ENCODE peak calls at places on chromosomes 1 and 21, in four cellular contexts. I is HCT116, F is mammary epithelial cell, E is PC-3. X is an unnamed sample.

GRCh38 chr1:46532498-46533178 is 18.8 kb downstream of the KNCN start:
- DNase-seq in I (no peak), F (no peak), E (peak; percentile 55), X (peak; percentile 82)

GRCh38 chr1:1284370-1285101 is 4.3 kb downstream of the SCNN1D start:
- DNase-seq in I (no peak), F (no peak), E (no peak), X (no peak)

GRCh38 chr21:38982096-38982495 is 176.4 kb downstream of the ETS2 start:
- DNase-seq in I (no peak), F (no peak), E (no peak), X (no peak)

GRCh38 chr1:53379662-53380002 is 51.8 kb upstream of the LRP8 start:
- DNase-seq in I (no peak), F (no peak), E (no peak), X (no peak)

GRCh38 chr1:64984106-64984505 is 17.8 kb upstream of the JAK1 start:
- DNase-seq in I (no peak), F (no peak), E (no peak), X (no peak)

GRCh38 chr1:16459503-16459902 is 19.0 kb downstream of the NECAP2 start:
- DNase-seq in I (no peak), F (no peak), E (no peak), X (no peak)

GRCh38 chr1:217917277-217917887 is 286.2 kb downstream of the SPATA17 start:
- DNase-seq in I (no peak), F (no peak), E (peak; percentile 56), X (no peak)

GRCh38 chr1:172298146-172298545 is 122.3 kb upstream of the C1orf105 start:
- DNase-seq in I (no peak), F (no peak), E (no peak), X (no peak)

GRCh38 chr1:9086796-9087195 is 17.4 kb upstream of the SLC2A5 start:
- DNase-seq in I (no peak), F (no peak), E (no peak), X (no peak)

GRCh38 chr1:162151900-162152829 is 82.7 kb downstream of the NOS1AP start:
- DNase-seq in I (no peak), F (no peak), E (no peak), X (peak; percentile 74)

DNA sequence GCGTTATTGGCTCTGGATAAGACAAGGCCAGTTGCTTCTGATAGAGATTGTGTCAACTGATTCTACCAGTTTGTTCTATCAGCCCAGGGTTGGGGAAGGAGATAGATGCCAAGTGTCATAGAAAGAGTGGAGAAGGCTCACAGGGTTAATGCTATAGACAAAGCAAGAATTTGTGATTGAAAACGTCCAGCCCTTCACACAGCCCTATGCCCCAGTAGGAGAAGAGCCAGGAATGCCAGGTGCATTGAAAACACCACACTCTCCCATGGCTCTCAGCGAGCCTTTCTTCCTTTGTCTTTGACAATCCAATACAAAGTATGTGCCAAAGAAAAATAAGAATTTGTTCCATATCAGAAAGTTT is 505.0 kb downstream of the PLPP3 start:
- DNase-seq in I (no peak), F (no peak), E (no peak), X (no peak)
- H3K4me2 ChIP-seq in I (no peak overlapping the region), F (no peak overlapping the region), E (no peak overlapping the region), X (no peak overlapping the region)

GRCh38 chr1:84259376-84259775 is 42.1 kb upstream of the SAMD13 start:
- DNase-seq in I (no peak), F (no peak), E (no peak), X (no peak)
- H3K4me2 ChIP-seq in I (no peak overlapping the region), F (no peak overlapping the region), E (no peak overlapping the region), X (no peak overlapping the region)

DNA sequence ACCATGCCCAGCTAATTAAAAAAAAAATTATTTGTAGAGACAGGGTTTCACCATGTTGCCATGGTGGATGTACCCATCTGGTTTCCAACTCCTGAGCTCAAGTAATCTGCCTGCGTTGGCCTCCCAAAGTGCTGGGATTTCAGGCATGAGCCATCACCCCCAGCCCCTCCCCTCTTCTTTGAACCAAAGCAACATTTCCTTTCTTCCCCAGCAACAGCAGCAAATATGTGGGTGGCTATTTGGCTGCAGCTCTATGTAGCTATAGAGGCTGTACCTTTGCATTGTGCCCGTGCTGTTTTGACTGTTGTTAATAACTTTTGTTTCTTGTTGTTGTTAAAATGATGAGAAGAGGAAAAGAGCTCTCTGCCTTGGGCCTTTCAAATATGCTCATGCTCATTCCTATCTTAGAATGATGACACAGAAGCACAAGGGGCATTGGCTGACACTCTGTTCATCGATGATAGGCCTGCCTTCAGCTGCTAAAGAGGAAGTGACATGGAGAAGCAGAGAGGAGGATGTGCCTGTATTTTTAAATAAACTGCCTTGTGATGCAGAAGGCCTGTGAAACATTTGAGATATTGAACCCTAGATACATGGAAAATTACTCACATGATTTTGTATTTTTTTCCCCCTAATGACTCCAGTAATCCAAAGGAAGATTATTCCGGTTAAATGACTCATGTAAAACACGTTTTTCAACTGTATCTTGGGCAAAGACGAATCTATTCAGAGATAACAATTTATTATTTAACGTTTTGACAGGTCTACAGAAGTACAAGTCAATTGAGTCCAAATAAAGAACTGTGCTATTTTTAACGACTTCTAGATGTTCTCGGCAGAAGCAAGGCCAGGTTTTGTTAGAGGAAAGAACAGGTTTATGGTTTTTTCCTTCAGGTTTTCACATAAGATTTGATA is 20.5 kb upstream of the XPR1 start:
- DNase-seq in I (no peak), F (peak; percentile 69), E (peak; percentile 25), X (no peak)
- H3K4me2 ChIP-seq in I (no peak overlapping the region), F (peak overlapping the region; percentile 7), E (no peak overlapping the region), X (no peak overlapping the region)

GRCh38 chr1:109732390-109732763 is 8.5 kb downstream of the GSTM3 start:
- DNase-seq in I (no peak), F (no peak), E (no peak), X (no peak)
- H3K4me2 ChIP-seq in I (no peak overlapping the region), F (no peak overlapping the region), E (no peak overlapping the region), X (peak overlapping the region; percentile 74)

X was measured in hepatocyte.